ENCODE peak calls at places on chromosome 16, in five cellular contexts. Z is esophagus squamous epithelium, M is adrenal gland, G is A549, T is K562. O is an unnamed sample. For H3K4me1, the result is how much of the 10 kb centered on the place peaks cover.

GRCh38 chr16:89905511-89906140 is 13.0 kb upstream of the MC1R start:
- DNase-seq in G (no peak), Z (no peak), M (no peak), T (no peak), O (no peak)

GRCh38 chr16:1533443-1533951 is at the start of gene TMEM204:
- DNase-seq in T (no peak), G (no peak), Z (no peak), M (peak), O (peak)

GRCh38 chr16:74774223-74775139 is at the start of gene FA2H:
- DNase-seq in Z (no peak), M (peak), G (peak), T (peak), O (peak)

GRCh38 chr16:85941863-85942644 is 43.1 kb downstream of the IRF8 start:
- DNase-seq in G (no peak), T (no peak), Z (no peak), M (no peak), O (no peak)

GRCh38 chr16:53090591-53091507 is 36.1 kb downstream of the CHD9 start:
- DNase-seq in T (no peak), Z (peak), M (peak), G (no peak), O (peak)

GRCh38 chr16:50819706-50820105 is 77.8 kb downstream of the CYLD start:
- DNase-seq in M (no peak), G (no peak), T (no peak), Z (no peak), O (no peak)

GRCh38 chr16:50629334-50629733 is 51.8 kb downstream of the SNX20 start:
- DNase-seq in T (no peak), M (no peak), Z (no peak), G (no peak), O (no peak)

GRCh38 chr16:15705064-15705565 is 55.1 kb downstream of the NDE1 start:
- DNase-seq in G (no peak), M (no peak), T (no peak), Z (no peak), O (no peak)

GRCh38 chr16:81483970-81484595 is 39.5 kb downstream of the CMIP start:
- DNase-seq in M (no peak), G (no peak), Z (no peak), T (no peak), O (no peak)

GRCh38 chr16:4537376-4538066 is 1.1 kb downstream of the CDIP1 start:
- DNase-seq in G (no peak), T (no peak), M (peak), Z (no peak), O (peak)

GRCh38 chr16:81645303-81645702 is 133.8 kb upstream of the PLCG2 start:
- DNase-seq in M (peak), G (peak), T (no peak), Z (no peak), O (peak)

GRCh38 chr16:49516382-49517036 is 142.9 kb downstream of the C16orf78 start:
- DNase-seq in M (no peak), G (no peak), T (no peak), Z (no peak), O (no peak)

GRCh38 chr16:68289621-68290329 is 21.0 kb downstream of the SLC7A6OS start:
- DNase-seq in T (peak), Z (no peak), G (no peak), M (no peak), O (no peak)

GRCh38 chr16:76396977-76397376 is 119.8 kb downstream of the CNTNAP4 start:
- DNase-seq in Z (no peak), G (no peak), T (no peak), M (no peak), O (no peak)

GRCh38 chr16:50618238-50618918 is 62.7 kb downstream of the SNX20 start:
- DNase-seq in Z (no peak), M (no peak), T (no peak), G (no peak), O (no peak)

GRCh38 chr16:55703003-55704001 is 47.5 kb downstream of the SLC6A2 start:
- DNase-seq in M (peak), Z (no peak), T (peak), G (peak), O (no peak)

GRCh38 chr16:86089341-86089900 is 190.5 kb downstream of the IRF8 start:
- DNase-seq in T (no peak), M (no peak), G (no peak), Z (no peak), O (no peak)

GRCh38 chr16:50818380-50818779 is 76.5 kb downstream of the CYLD start:
- DNase-seq in G (no peak), M (no peak), T (no peak), Z (no peak), O (no peak)

GRCh38 chr16:69057400-69058378 is 47.8 kb upstream of the HAS3 start:
- DNase-seq in G (peak), Z (no peak), M (peak), T (no peak), O (no peak)

GRCh38 chr16:50024684-50025543 is at the start of gene CNEP1R1:
- DNase-seq in G (peak), M (peak), T (peak), Z (peak), O (peak)

GRCh38 chr16:28157768-28158535 is 53.8 kb downstream of the XPO6 start:
- DNase-seq in M (no peak), G (no peak), Z (no peak), T (no peak), O (no peak)

GRCh38 chr16:81831722-81832126 is 52.6 kb downstream of the PLCG2 start:
- DNase-seq in Z (peak), M (peak), T (no peak), G (no peak), O (peak)

GRCh38 chr16:3580686-3581085 is 3.5 kb upstream of the NLRC3 start:
- DNase-seq in G (no peak), M (no peak), Z (no peak), T (no peak), O (no peak)

GRCh38 chr16:68802190-68802589 is 41.1 kb upstream of the TANGO6 start:
- DNase-seq in T (no peak), M (no peak), G (no peak), Z (no peak), O (no peak)

GRCh38 chr16:58733671-58734458 is at the start of gene GOT2:
- DNase-seq in T (peak), G (peak), Z (peak), M (peak), O (peak)

GRCh38 chr16:523097-523741 is 4.3 kb upstream of the CAPN15 start:
- DNase-seq in G (no peak), Z (no peak), M (no peak), T (no peak), O (no peak)

GRCh38 chr16:28528463-28528867 is 10.3 kb downstream of the NUPR1 start:
- DNase-seq in Z (no peak), M (peak), G (no peak), T (no peak), O (no peak)

GRCh38 chr16:70348991-70349390 is 2.3 kb downstream of the DDX19A start:
- DNase-seq in G (no peak), T (no peak), M (no peak), Z (no peak), O (no peak)

GRCh38 chr16:31472559-31473203 is 729 bp downstream of the TGFB1I1 start:
- DNase-seq in M (peak), G (peak), Z (no peak), T (peak), O (peak)

GRCh38 chr16:20798364-20798763 is 7.9 kb downstream of the ERI2 start:
- DNase-seq in G (no peak), Z (no peak), M (no peak), T (no peak), O (no peak)

GRCh38 chr16:65122974-65123845 is 1.3 kb upstream of the CDH11 start:
- DNase-seq in Z (no peak), M (peak), T (no peak), G (no peak), O (peak)

GRCh38 chr16:19678804-19679203 is 39.2 kb downstream of the KNOP1 start:
- DNase-seq in T (no peak), Z (no peak), G (no peak), M (no peak), O (no peak)

GRCh38 chr16:1100084-1100800 is 4.2 kb upstream of the C1QTNF8 start:
- DNase-seq in G (no peak), M (no peak), Z (no peak), T (no peak), O (no peak)

GRCh38 chr16:27491894-27492587 is 57.7 kb downstream of the GTF3C1 start:
- DNase-seq in Z (no peak), T (no peak), M (no peak), G (no peak), O (no peak)

GRCh38 chr16:55291847-55292246 is 32.2 kb upstream of the IRX6 start:
- DNase-seq in T (no peak), M (no peak), G (no peak), Z (no peak), O (no peak)

GRCh38 chr16:55643161-55643970 is 12.4 kb upstream of the SLC6A2 start:
- DNase-seq in Z (no peak), T (no peak), G (peak), M (peak), O (no peak)

GRCh38 chr16:1913327-1914083 is 4.7 kb downstream of the HS3ST6 start:
- DNase-seq in M (no peak), T (no peak), G (no peak), Z (no peak), O (no peak)

GRCh38 chr16:28149016-28149888 is 62.5 kb downstream of the XPO6 start:
- DNase-seq in M (no peak), T (no peak), G (no peak), Z (no peak), O (no peak)

DNA sequence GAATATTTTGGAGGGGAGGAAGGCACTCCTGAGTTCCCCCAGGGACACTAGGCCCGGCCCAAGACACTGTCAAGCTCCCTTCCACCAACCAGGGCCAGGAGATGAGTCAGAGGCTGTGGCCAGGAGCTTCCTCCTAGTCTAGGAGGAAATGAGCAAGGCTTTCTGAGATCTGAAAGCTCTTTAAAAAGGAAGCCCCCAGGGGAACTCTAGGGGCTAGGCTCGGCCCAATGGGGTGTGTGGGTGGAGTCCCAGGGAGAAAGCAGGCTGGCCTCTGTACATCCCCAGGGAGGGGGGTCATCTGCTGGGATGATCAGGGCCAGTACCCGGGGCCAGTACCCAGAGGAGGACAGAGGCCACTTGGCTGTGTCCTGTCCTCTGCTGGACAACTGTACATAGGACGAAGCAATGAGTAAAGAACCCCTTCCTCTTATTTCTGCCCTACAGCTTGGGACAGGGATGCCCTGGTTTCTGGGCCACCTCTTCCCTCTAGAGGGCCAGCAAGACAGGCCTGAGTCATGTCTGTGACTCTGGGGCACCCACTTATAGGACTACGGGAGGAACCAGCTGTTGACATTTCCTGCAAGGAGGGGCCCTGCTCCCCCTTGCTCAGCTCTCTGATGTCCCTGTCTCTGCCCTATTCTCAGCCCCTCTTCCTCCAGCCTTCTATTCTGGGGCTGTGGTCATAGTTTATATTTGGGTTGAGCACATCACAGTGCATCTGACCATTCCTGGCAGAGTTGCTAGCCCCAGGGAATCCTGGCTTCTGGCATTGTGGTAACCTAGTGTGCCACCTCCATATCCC is 2.7 kb downstream of the FHOD1 start:
- DNase-seq in M (peak), G (peak), Z (peak), T (peak), O (peak)
- TF ChIP-seq POLR2A in M (peak), G (no peak), Z (peak), T (no peak), O (peak)

GRCh38 chr16:88331989-88332920 is 50.5 kb upstream of the ZNF469 start:
- DNase-seq in M (peak), G (peak), Z (no peak), T (no peak), O (no peak)
- H3K4me3 ChIP-seq in M (no peak), G (peak), Z (no peak), T (no peak), O (no peak)

DNA sequence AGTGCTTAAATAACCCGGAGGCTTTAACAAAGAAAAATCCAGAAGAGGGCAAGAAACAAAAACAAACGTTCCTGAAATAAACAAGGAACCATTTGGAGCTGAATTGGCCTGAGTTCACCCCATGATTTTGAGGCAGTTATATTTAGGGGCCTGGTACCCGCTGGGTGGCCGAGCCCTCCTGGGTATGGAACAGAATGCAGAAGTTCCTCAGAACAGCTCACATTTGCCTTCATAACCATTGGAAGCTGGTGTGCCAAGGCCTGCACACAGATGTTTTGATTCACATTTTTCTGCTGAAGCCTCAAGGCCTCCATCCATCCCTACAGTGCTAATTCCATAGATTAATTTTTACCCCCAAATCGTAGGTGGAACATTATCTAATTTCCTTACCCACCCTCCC is 3.3 kb upstream of the ZFHX3 start:
- DNase-seq in G (no peak), M (no peak), T (no peak), Z (no peak), O (no peak)
- H3K4me1 ChIP-seq in G (half or more), M (half or more), T (under half), Z (under half), O (under half)

GRCh38 chr16:11667824-11668589 is at the start of gene SNN:
- DNase-seq in Z (no peak), G (peak), T (peak), M (peak), O (peak)
- TF ChIP-seq POLR2A in Z (no peak), G (peak), T (no peak), M (peak), O (no peak)

GRCh38 chr16:48158296-48158695 is 2.5 kb upstream of the ABCC12 start:
- DNase-seq in G (peak), T (peak), Z (no peak), M (no peak), O (no peak)

GRCh38 chr16:48157794-48158193 is 2.0 kb upstream of the ABCC12 start:
- DNase-seq in G (no peak), M (no peak), Z (no peak), T (no peak), O (no peak)

GRCh38 chr16:48157302-48157701 is 1.5 kb upstream of the ABCC12 start:
- DNase-seq in Z (no peak), G (no peak), M (no peak), T (no peak), O (no peak)

GRCh38 chr16:48156790-48157209 is 1.0 kb upstream of the ABCC12 start:
- DNase-seq in M (peak), Z (peak), T (peak), G (peak), O (peak)

DNA sequence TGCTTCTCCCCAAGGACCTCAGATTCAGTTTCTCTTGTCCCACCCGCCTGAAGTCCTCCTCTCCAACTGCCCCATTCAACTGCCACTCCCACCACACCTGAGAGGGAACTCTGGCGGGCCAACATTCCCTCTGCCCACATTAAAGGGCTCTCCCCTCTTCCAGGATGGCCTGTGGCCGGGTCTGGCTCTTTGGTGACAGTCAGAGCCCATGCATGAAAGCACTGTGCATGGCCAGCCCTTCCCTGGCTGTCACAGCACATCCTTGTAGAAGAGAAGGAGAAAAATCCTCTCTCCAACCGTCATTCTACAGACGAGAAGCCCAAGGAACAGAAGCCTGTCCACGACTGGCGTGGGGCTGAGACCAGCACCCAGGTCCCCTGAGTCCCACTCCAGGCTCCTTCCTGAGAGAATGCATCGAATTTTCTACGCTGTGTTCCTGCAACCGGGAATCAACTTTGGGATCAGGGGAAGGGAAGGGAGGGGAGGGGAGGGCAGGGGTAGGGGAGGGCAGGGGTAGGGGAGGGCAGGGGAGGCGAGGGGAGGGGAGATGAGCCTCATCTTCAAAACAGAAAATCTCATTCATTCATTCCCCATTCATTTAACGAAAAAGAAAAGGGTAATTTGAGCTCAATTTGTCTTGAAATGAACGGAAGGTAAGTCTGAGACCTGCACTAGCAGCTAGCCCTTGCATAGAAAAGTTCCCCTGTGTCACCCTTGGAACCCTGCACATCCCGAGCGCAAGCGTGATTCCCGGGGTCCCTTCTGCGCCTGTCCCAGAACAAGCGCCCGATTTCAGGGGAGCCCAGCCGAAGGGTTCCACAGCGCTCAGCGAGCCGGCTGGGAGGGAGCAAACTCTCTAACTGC is at the start of gene ABCC12:
- DNase-seq in T (no peak), M (no peak), G (no peak), Z (no peak), O (no peak)
- H3K4me3 ChIP-seq in T (no peak), M (no peak), G (no peak), Z (no peak), O (no peak)

GRCh38 chr16:29820271-29820701 is at the start of gene MVP:
- DNase-seq in M (peak), T (no peak), G (peak), Z (no peak), O (peak)

GRCh38 chr16:29820730-29821662 is 734 bp downstream of the MVP start:
- DNase-seq in Z (no peak), G (peak), M (peak), T (no peak), O (peak)

GRCh38 chr16:29819506-29819905 is 756 bp upstream of the MVP start:
- DNase-seq in T (no peak), M (peak), G (peak), Z (no peak), O (no peak)

GRCh38 chr16:29824589-29825144 is 4.4 kb downstream of the MVP start:
- DNase-seq in T (no peak), M (no peak), Z (no peak), G (peak), O (no peak)

DNA sequence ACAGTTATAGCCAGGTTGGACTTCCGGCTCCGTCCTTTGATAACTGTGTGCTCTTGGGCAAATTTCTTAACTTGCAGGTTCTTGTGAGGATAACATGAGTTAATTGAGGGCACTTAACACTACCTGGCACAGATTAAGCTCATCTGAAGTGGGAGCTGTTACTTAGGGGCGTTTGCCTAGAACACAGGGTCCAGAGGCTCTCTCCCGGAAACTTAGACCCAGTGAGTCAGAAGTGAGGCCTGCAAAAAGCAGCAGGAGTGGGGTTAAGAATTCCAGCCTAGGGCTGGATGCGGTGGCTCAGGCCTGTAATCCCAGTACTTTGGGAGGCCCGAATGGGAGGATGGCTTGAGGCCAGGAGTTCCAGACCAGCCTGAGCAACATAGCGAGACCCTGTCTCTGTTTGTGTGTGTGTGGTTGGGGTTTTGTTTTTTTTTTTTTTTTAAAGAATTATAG is 1.4 kb downstream of the MVP start:
- DNase-seq in M (peak), Z (no peak), G (peak), T (no peak), O (no peak)
- H3K4me1 ChIP-seq in M (half or more), Z (half or more), G (half or more), T (under half), O (half or more)

DNA sequence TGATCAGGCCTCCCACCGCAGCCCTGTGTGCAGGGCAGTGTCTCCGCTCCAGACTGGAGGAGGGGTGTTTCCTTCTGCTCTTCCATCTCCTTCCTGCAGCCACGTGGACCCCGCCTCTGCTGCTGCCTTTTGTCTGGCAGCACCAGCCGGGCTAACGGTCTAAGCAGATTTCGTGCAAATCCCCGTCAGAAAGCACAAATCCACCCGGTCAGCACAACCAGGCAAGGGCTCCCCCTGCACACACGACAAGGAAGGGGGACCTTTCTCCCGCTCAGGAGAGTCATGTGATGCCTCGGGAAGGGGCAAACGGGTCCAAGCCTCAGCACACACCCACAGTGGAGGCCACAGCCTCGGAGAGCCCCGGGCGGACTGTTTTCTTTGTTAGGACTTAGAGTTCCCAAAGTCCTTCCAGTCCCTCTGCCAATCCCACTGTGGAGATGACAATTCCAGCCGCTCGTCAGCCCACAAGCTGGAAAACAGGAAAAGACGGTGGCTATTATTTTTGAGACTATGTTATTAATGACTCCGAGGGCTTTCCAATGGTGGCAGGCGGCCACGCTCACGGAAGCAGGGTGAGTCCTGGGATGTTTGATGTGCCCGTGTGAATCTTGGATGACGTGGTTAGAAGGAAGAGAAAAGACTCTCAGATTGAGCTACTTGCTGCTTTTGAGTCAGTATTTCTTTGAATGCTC is 22.5 kb upstream of the MEAK7 start:
- DNase-seq in G (no peak), Z (no peak), M (peak), T (no peak), O (no peak)
- TF ChIP-seq POLR2A in G (no peak), Z (no peak), M (no peak), T (no peak), O (no peak)